ENCODE peak calls at places on chromosomes 1 and 21, in nine cellular contexts. D, I, X, S, V, L, W, P and A are unnamed samples.

GRCh38 chr1:150161747-150162581 is 12.2 kb downstream of the PLEKHO1 start:
- DNase-seq in D (peak), I (no peak), X (peak), S (no peak), V (no peak), L (no peak), W (no peak), P (no peak), A (no peak)

GRCh38 chr1:222539951-222540597 is 7.8 kb downstream of the HHIPL2 start:
- DNase-seq in D (no peak), I (no peak), X (no peak), S (no peak), V (no peak), L (no peak), W (no peak), P (no peak), A (no peak)

GRCh38 chr1:13813398-13814012 is 113.5 kb downstream of the PRDM2 start:
- DNase-seq in D (no peak), I (no peak), X (no peak), S (no peak), V (no peak), L (peak), W (no peak), P (peak), A (no peak)

GRCh38 chr1:241837901-241838300 is 10.1 kb upstream of the EXO1 start:
- DNase-seq in D (peak), I (no peak), X (peak), S (no peak), V (peak), L (no peak), W (no peak), P (no peak), A (no peak)

GRCh38 chr1:17520041-17520440 is 19.5 kb upstream of the ARHGEF10L start:
- DNase-seq in D (no peak), I (no peak), X (peak), S (no peak), V (no peak), L (no peak), W (no peak), P (no peak), A (no peak)

GRCh38 chr1:88847618-88848017 is 43.7 kb downstream of the GTF2B start:
- DNase-seq in D (no peak), I (no peak), X (no peak), S (no peak), V (no peak), L (no peak), W (no peak), P (no peak), A (no peak)

GRCh38 chr1:19361231-19362147 is 49.4 kb downstream of the SLC66A1 start:
- DNase-seq in D (peak), I (no peak), X (peak), S (no peak), V (no peak), L (no peak), W (no peak), P (no peak), A (no peak)

GRCh38 chr21:20259035-20259867 is 739.0 kb upstream of the NCAM2 start:
- DNase-seq in D (no peak), I (no peak), X (no peak), S (no peak), V (no peak), L (no peak), W (no peak), P (no peak), A (no peak)

DNA sequence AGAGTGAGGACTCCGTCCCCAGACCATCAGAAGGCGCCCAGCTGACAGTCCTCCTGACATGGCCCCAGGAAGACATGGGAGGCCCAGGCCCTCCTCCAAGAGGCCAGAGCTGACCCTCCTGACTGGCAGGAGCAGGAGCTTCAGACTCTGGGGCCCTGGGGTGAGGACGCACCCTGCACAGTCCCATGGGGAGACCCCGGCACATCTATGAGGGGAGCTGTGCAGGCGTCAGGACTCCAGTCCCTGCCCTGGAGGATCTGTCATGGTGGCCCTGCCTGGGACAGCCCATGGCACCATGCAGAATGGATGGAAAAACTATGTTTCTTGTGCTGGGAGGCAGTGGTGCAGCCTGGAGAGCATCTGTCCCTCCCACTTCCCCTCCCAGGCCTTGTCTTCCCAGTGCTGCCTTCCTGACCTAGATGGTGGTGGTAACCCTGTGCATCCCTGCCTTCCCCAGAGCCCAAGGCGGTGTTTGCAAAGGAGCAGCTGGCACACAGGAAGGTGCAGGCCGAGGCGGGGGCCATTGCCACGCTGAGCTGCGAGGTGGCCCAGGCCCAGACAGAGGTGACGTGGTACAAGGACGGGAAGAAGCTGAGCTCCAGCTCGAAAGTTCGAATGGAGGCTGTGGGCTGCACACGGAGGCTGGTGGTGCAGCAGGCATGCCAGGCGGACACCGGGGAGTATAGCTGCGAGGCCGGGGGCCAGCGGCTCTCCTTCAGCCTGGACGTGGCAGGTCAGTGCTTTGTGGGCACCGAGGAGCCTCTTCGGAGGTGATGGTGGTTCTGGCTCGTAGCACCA is 41.9 kb downstream of the OBSCN start:
- DNase-seq in D (no peak), I (no peak), X (no peak), S (no peak), V (no peak), L (no peak), W (no peak), P (no peak), A (no peak)
- TF ChIP-seq CTCF in D (no peak), I (no peak), X (no peak), S (no peak), V (no peak), L (no peak), W (no peak), P (no peak), A (no peak)

GRCh38 chr1:213374369-213374768 is 323.3 kb downstream of the RPS6KC1 start:
- DNase-seq in D (peak), I (no peak), X (peak), S (peak), V (peak), L (no peak), W (no peak), P (peak), A (no peak)
- TF ChIP-seq CTCF in D (peak), I (peak), X (peak), S (peak), V (peak), L (no peak), W (peak), P (peak), A (peak)

GRCh38 chr1:108569097-108569728 is 9.3 kb downstream of the EEIG2 start:
- DNase-seq in D (no peak), I (no peak), X (no peak), S (no peak), V (peak), L (no peak), W (no peak), P (no peak), A (no peak)

GRCh38 chr1:108570998-108571401 is 11.1 kb downstream of the EEIG2 start:
- DNase-seq in D (no peak), I (no peak), X (no peak), S (no peak), V (no peak), L (no peak), W (no peak), P (no peak), A (no peak)

GRCh38 chr1:108572182-108572581 is 12.3 kb downstream of the EEIG2 start:
- DNase-seq in D (no peak), I (no peak), X (no peak), S (no peak), V (no peak), L (no peak), W (no peak), P (no peak), A (no peak)

GRCh38 chr1:108568589-108568988 is 8.7 kb downstream of the EEIG2 start:
- DNase-seq in D (no peak), I (no peak), X (no peak), S (no peak), V (no peak), L (no peak), W (no peak), P (no peak), A (no peak)

DNA sequence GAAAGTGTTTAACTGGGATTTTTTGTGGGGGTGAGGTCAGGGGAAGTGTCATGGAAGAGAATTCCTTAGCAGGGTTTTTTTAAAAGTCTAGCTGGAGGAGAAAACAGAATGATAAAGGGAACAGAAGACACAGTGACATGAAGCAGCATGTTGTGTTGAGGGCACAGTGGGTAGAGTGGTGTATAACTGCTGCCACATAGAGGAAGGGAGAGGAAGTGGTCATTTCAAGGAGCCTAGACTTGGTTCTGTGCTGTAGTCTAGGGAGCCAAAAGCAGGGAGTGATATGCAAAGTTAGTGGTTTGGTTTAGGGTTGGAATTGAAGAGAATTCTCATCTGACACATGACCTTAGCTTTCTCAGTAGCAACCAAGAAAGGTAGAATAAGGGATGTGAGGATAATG is 10.2 kb downstream of the EEIG2 start:
- DNase-seq in D (peak), I (no peak), X (peak), S (no peak), V (no peak), L (no peak), W (no peak), P (peak), A (no peak)
- TF ChIP-seq CTCF in D (peak), I (no peak), X (peak), S (peak), V (peak), L (no peak), W (no peak), P (peak), A (peak)

DNA sequence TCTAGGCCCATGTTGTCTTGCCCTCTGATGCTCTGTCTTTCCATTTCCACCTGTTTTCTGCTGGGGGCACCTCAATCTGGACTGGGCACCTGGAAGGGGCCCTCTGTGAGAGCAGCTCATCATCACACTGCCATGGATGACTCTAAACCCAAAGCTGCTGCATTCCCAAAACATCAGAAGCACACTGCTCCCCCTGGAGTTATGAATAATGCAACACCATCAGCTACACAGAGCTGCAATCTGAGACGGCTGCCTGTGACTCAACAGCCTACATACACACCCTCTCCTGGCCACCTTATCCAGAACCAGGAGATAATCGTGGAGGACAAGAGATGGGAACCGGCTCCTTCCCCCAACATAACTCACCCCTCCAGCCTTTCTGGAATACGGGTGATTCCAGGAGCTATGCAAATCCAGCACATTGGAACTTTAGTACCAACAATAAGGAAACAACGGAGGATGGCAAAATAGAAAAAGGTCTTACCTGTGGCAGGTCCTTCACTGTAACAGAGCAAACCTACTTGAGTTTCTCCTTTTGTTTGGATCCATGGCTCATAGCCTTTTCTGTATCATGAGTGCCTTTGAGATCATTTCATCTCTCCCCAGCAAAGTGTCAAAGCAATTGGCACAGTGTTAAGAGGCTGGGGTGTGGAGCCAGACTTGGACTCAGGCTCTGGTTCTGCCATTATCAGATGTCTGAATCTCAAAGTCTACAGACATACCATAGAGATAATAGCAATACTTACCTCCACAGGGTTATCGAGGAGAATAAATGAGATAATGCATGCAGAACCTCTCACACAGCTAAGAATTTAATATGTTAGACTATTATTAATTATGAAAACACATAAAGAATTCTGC is 29.3 kb downstream of the AK2 start:
- DNase-seq in D (peak), I (no peak), X (peak), S (no peak), V (peak), L (no peak), W (peak), P (no peak), A (no peak)
- TF ChIP-seq CTCF in D (peak), I (no peak), X (peak), S (peak), V (peak), L (no peak), W (peak), P (peak), A (peak)

GRCh38 chr1:183884512-183884911 is 79.6 kb downstream of the RGL1 start:
- DNase-seq in D (no peak), I (no peak), X (no peak), S (no peak), V (no peak), L (no peak), W (no peak), P (no peak), A (no peak)
- TF ChIP-seq CTCF in D (no peak), I (no peak), X (no peak), S (no peak), V (no peak), L (no peak), W (no peak), P (no peak), A (no peak)

DNA sequence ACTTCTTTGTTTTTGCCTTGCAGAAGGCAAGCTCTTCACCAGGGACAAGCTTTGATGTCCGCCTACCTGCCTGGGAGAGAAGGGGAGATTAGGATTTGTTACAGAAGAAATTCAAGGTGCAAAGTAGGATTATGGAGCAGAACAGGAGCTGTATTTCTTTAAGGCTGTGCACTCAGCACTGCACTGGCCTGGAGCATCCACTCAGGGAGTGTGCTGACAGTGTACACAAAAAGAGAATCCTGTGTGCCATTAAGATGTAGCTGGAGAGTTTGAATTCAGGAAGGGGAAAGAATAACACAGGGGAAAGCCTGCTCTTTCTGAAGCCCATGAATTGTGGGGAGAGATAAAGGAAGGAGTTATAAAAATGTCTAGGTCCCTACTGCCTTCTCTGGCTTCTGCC is 137.7 kb upstream of the ETS2 start:
- DNase-seq in D (no peak), I (no peak), X (no peak), S (no peak), V (no peak), L (no peak), W (no peak), P (no peak), A (no peak)
- TF ChIP-seq CTCF in D (no peak), I (no peak), X (no peak), S (no peak), V (no peak), L (no peak), W (no peak), P (no peak), A (no peak)

GRCh38 chr1:3049164-3049563 is 19.8 kb upstream of the PRDM16 start:
- DNase-seq in D (no peak), I (peak), X (no peak), S (no peak), V (no peak), L (no peak), W (peak), P (no peak), A (no peak)
- TF ChIP-seq CTCF in D (no peak), I (no peak), X (no peak), S (no peak), V (no peak), L (no peak), W (no peak), P (no peak), A (no peak)

GRCh38 chr1:195580988-195581387 is 1027.3 kb downstream of the KCNT2 start:
- DNase-seq in D (peak), I (no peak), X (no peak), S (no peak), V (no peak), L (no peak), W (no peak), P (no peak), A (no peak)
- TF ChIP-seq CTCF in D (peak), I (no peak), X (no peak), S (no peak), V (peak), L (no peak), W (no peak), P (no peak), A (peak)

GRCh38 chr1:106978477-106979322 is 77.8 kb upstream of the PRMT6 start:
- DNase-seq in D (peak), I (no peak), X (peak), S (no peak), V (no peak), L (no peak), W (no peak), P (no peak), A (no peak)

GRCh38 chr1:106972074-106972473 is 84.4 kb upstream of the PRMT6 start:
- DNase-seq in D (no peak), I (no peak), X (no peak), S (no peak), V (no peak), L (no peak), W (no peak), P (no peak), A (no peak)

GRCh38 chr1:106975944-106976343 is 80.5 kb upstream of the PRMT6 start:
- DNase-seq in D (peak), I (no peak), X (no peak), S (no peak), V (no peak), L (no peak), W (no peak), P (no peak), A (no peak)
- TF ChIP-seq CTCF in D (no peak), I (no peak), X (no peak), S (no peak), V (peak), L (no peak), W (no peak), P (no peak), A (no peak)